ENCODE peak calls at places on chromosomes 12 and 14, in eight cellular contexts. H is cardiac fibroblast; X is stimulated activated CD4-positive, alpha-beta T cell treated with anti-CD3 and anti-CD28 coated beads, Interleukin-2, amount 100 ng/mL, for 24 hours; Y is astrocyte of the cerebellum; C is HL-60; L is left cardiac atrium; V is RWPE1; Z is left ventricle myocardium inferior. G is an unnamed sample.

GRCh38 chr12:76714415-76714814 is 49.5 kb upstream of the ZDHHC17 start:
- DNase-seq in Z (no peak), V (no peak), X (no peak), L (no peak), C (no peak), Y (no peak), H (no peak), G (no peak)

GRCh38 chr14:32217301-32217700 is 14.2 kb upstream of the RNU6-8 start:
- DNase-seq in X (no peak), H (no peak), L (no peak), V (no peak), Z (no peak), Y (no peak), C (no peak), G (no peak)

GRCh38 chr12:16046266-16046665 is 135.1 kb downstream of the DERA start:
- DNase-seq in H (no peak), Z (no peak), X (no peak), Y (no peak), V (no peak), L (no peak), C (no peak), G (no peak)

GRCh38 chr14:103220134-103220981 is 97.1 kb downstream of the TNFAIP2 start:
- DNase-seq in V (no peak), L (no peak), H (no peak), C (no peak), X (no peak), Y (no peak), Z (no peak), G (no peak)

GRCh38 chr14:74526854-74527585 is 33.5 kb downstream of the ISCA2 start:
- DNase-seq in Y (no peak), Z (no peak), L (no peak), C (no peak), H (no peak), V (no peak), X (no peak), G (no peak)

GRCh38 chr12:70721958-70722357 is 84.7 kb upstream of the PTPRB start:
- DNase-seq in Y (no peak), Z (no peak), L (no peak), H (no peak), V (no peak), X (no peak), C (no peak), G (no peak)

GRCh38 chr14:64704743-64705405 is 650 bp downstream of the PLEKHG3 start:
- DNase-seq in V (no peak), C (no peak), Z (no peak), X (no peak), Y (no peak), L (no peak), H (no peak), G (no peak)

GRCh38 chr12:128425883-128426282 is 158.9 kb downstream of the TMEM132C start:
- DNase-seq in Z (no peak), L (no peak), H (no peak), V (no peak), X (no peak), Y (no peak), C (no peak), G (no peak)

GRCh38 chr12:64820593-64820992 is 3.9 kb upstream of the TBC1D30 start:
- DNase-seq in X (no peak), C (no peak), Y (no peak), Z (no peak), L (no peak), H (no peak), V (no peak), G (no peak)

GRCh38 chr14:73976150-73976549 is 26.0 kb downstream of the COQ6 start:
- DNase-seq in Z (no peak), X (no peak), Y (no peak), V (no peak), L (no peak), C (no peak), H (no peak), G (no peak)

GRCh38 chr14:88552859-88553258 is 1.9 kb downstream of the PTPN21 start:
- DNase-seq in V (no peak), Y (no peak), C (no peak), Z (no peak), H (no peak), X (no peak), L (no peak), G (no peak)

GRCh38 chr12:48037267-48037915 is 33.1 kb upstream of the COL2A1 start:
- DNase-seq in Z (no peak), V (no peak), L (no peak), X (no peak), Y (peak), C (no peak), H (no peak), G (no peak)

GRCh38 chr14:35078082-35078481 is 32.0 kb downstream of the FAM177A1 start:
- DNase-seq in X (no peak), V (no peak), C (no peak), L (no peak), Z (no peak), H (no peak), Y (no peak), G (no peak)

GRCh38 chr12:91551927-91552326 is 369.3 kb upstream of the DCN start:
- DNase-seq in C (no peak), Z (no peak), V (no peak), X (no peak), L (peak), H (no peak), Y (no peak), G (no peak)

GRCh38 chr12:46300906-46301305 is 32.1 kb upstream of the SLC38A1 start:
- DNase-seq in Z (peak), H (peak), Y (no peak), L (no peak), V (no peak), C (peak), X (no peak), G (peak)

GRCh38 chr14:97956944-97957343 is 1159.8 kb downstream of the VRK1 start:
- DNase-seq in Y (no peak), L (no peak), X (no peak), C (no peak), Z (no peak), V (no peak), H (no peak), G (no peak)

GRCh38 chr14:81315344-81315743 is 84.8 kb downstream of the STON2 start:
- DNase-seq in V (no peak), L (no peak), H (no peak), X (no peak), Y (no peak), C (no peak), Z (no peak), G (no peak)

GRCh38 chr14:23022849-23023499 is 11.7 kb downstream of the PSMB5 start:
- DNase-seq in L (no peak), H (no peak), Z (no peak), V (no peak), C (no peak), X (no peak), Y (no peak), G (no peak)

GRCh38 chr14:100629696-100630095 is 42.5 kb upstream of the BEGAIN start:
- DNase-seq in Y (peak), X (no peak), V (no peak), L (no peak), Z (no peak), H (no peak), C (no peak), G (no peak)

GRCh38 chr14:92362781-92363235 is 39.8 kb downstream of the SLC24A4 start:
- DNase-seq in X (no peak), H (peak), L (peak), Y (no peak), Z (no peak), C (no peak), V (no peak), G (peak)

GRCh38 chr12:52415870-52416750 is 10.0 kb upstream of the KRT82 start:
- DNase-seq in Z (no peak), L (peak), V (peak), Y (no peak), C (no peak), X (no peak), H (peak), G (no peak)

GRCh38 chr14:101965145-101965531 is 765 bp downstream of the DYNC1H1 start:
- DNase-seq in C (peak), X (peak), H (peak), Z (peak), Y (peak), L (peak), V (no peak), G (peak)

GRCh38 chr12:92717202-92717601 is 14.4 kb downstream of the PLEKHG7 start:
- DNase-seq in Y (no peak), Z (no peak), H (peak), V (peak), L (no peak), C (peak), X (no peak), G (no peak)

GRCh38 chr12:123061806-123062205 is 81.3 kb downstream of the ARL6IP4 start:
- DNase-seq in Y (no peak), Z (no peak), L (no peak), X (no peak), V (no peak), H (no peak), C (no peak), G (no peak)

GRCh38 chr12:56633465-56634241 is 3.5 kb upstream of the BAZ2A start:
- DNase-seq in C (no peak), L (no peak), Y (no peak), V (no peak), X (no peak), Z (no peak), H (no peak), G (no peak)

GRCh38 chr14:37195327-37195726 is 2.4 kb upstream of the MIPOL1 start:
- DNase-seq in C (no peak), H (peak), Y (no peak), X (no peak), L (no peak), V (no peak), Z (no peak), G (no peak)

GRCh38 chr12:15706010-15706676 is 83.0 kb downstream of the EPS8 start:
- DNase-seq in Y (no peak), V (peak), H (no peak), C (no peak), L (no peak), Z (no peak), X (no peak), G (no peak)